ENCODE peak calls at places on chromosomes 1 and 21, in four cellular contexts. F is iris pigment epithelial cell, C is mucosa of gallbladder, G is kidney epithelial cell. N is an unnamed sample.

GRCh38 chr1:50705699-50706098 is 254.4 kb downstream of the FAF1 start:
- DNase-seq in F (no peak), C (no peak), G (no peak), N (no peak)

GRCh38 chr1:161706116-161706482 is 930 bp upstream of the FCRLA start:
- DNase-seq in F (peak; percentile 9), C (no peak), G (no peak), N (no peak)

GRCh38 chr1:33055210-33055991 is 18.7 kb upstream of the AK2 start:
- DNase-seq in F (peak; percentile 94), C (peak; percentile 74), G (peak; percentile 73), N (peak; percentile 89)

GRCh38 chr1:3504151-3504822 is 49.8 kb downstream of the ARHGEF16 start:
- DNase-seq in F (peak; percentile 95), C (peak; percentile 38), G (no peak), N (peak; percentile 77)

GRCh38 chr1:1435094-1435903 is at the start of gene VWA1:
- DNase-seq in F (peak; percentile 67), C (peak; percentile 65), G (no peak), N (peak; percentile 82)

GRCh38 chr1:198867182-198867581 is 228.3 kb downstream of the PTPRC start:
- DNase-seq in F (no peak), C (no peak), G (no peak), N (no peak)

GRCh38 chr1:43558346-43558841 is 27.7 kb downstream of the PTPRF start:
- DNase-seq in F (peak; percentile 45), C (no peak), G (no peak), N (no peak)

GRCh38 chr1:51093566-51093965 is 8.5 kb upstream of the C1orf185 start:
- DNase-seq in F (peak; percentile 52), C (no peak), G (no peak), N (no peak)

GRCh38 chr1:47643506-47644215 is 205.8 kb downstream of the FOXD2 start:
- DNase-seq in F (no peak), C (no peak), G (no peak), N (no peak)

GRCh38 chr1:202810615-202811295 is at the start of gene PCAT6:
- DNase-seq in F (peak; percentile 97), C (peak; percentile 96), G (peak; percentile 67), N (peak; percentile 97)

GRCh38 chr1:228038387-228039005 is 31.7 kb downstream of the WNT3A start:
- DNase-seq in F (no peak), C (no peak), G (no peak), N (no peak)

GRCh38 chr21:34602061-34602460 is 12.9 kb downstream of the RCAN1 start:
- DNase-seq in F (no peak), C (no peak), G (no peak), N (no peak)

GRCh38 chr1:36372617-36373016 is 13.1 kb downstream of the STK40 start:
- DNase-seq in F (no peak), C (no peak), G (no peak), N (no peak)

GRCh38 chr21:44485254-44485793 is 30.0 kb downstream of the LRRC3 start:
- DNase-seq in F (peak; percentile 46), C (peak; percentile 54), G (no peak), N (peak; percentile 82)

GRCh38 chr21:31176080-31176551 is 137.8 kb upstream of the KRTAP19-8 start:
- DNase-seq in F (no peak), C (no peak), G (no peak), N (no peak)

GRCh38 chr1:19366599-19367315 is 54.6 kb downstream of the SLC66A1 start:
- DNase-seq in F (no peak), C (no peak), G (no peak), N (peak; percentile 28)

GRCh38 chr1:27057389-27057788 is 44.7 kb upstream of the TENT5B start:
- DNase-seq in F (no peak), C (no peak), G (no peak), N (no peak)

GRCh38 chr21:45945066-45945867 is 36.3 kb upstream of the COL6A1 start:
- DNase-seq in F (no peak), C (no peak), G (no peak), N (peak; percentile 48)